ENCODE peak calls at places on chromosomes 2 and 18, in four cellular contexts. M is H9, P is H1, L is IMR-90. A is an unnamed sample.

GRCh38 chr2:152330235-152330866 is 4.6 kb upstream of the FMNL2 start:
- DNase-seq in M (no peak), P (no peak), L (no peak), A (peak)

GRCh38 chr2:71675296-71675695 is 221.9 kb downstream of the DYSF start:
- DNase-seq in L (no peak), M (peak), P (peak), A (no peak)

GRCh38 chr18:21330122-21330701 is 88.2 kb downstream of the GREB1L start:
- DNase-seq in L (no peak), M (no peak), P (no peak), A (peak)

GRCh38 chr18:939167-939566 is 34.5 kb downstream of the ADCYAP1 start:
- DNase-seq in P (no peak), L (no peak), M (no peak), A (peak)

GRCh38 chr2:131004446-131005209 is 88.6 kb downstream of the FAM168B start:
- DNase-seq in M (no peak), L (no peak), P (no peak), A (no peak)

GRCh38 chr18:61731693-61732376 is 161.0 kb downstream of the RNF152 start:
- DNase-seq in P (no peak), L (no peak), M (no peak), A (no peak)

GRCh38 chr2:50395510-50396300 is 636.2 kb downstream of the NRXN1 start:
- DNase-seq in M (no peak), P (no peak), L (no peak), A (peak)

GRCh38 chr2:117571590-117572349 is 242.7 kb upstream of the DDX18 start:
- DNase-seq in P (no peak), M (no peak), L (no peak), A (no peak)

GRCh38 chr2:172698041-172698863 is 37.4 kb upstream of the RAPGEF4 start:
- DNase-seq in L (peak), P (no peak), M (no peak), A (peak)

GRCh38 chr2:24702800-24703199 is 90.4 kb downstream of the PTRHD1 start:
- DNase-seq in M (no peak), P (no peak), L (peak), A (peak)

GRCh38 chr18:8658858-8659485 is 46.4 kb upstream of the MTCL1 start:
- DNase-seq in L (no peak), M (no peak), P (no peak), A (no peak)

GRCh38 chr2:231452799-231453508 is 11.3 kb downstream of the NCL start:
- DNase-seq in M (peak), P (peak), L (no peak), A (peak)

GRCh38 chr18:36177913-36178312 is 9.4 kb upstream of the MOCOS start:
- DNase-seq in L (no peak), M (no peak), P (no peak), A (no peak)

GRCh38 chr18:33839452-33840225 is 261.6 kb downstream of the ASXL3 start:
- DNase-seq in L (peak), P (no peak), M (no peak), A (peak)

GRCh38 chr18:69401475-69402218 is 959 bp downstream of the DOK6 start:
- DNase-seq in M (peak), P (peak), L (peak), A (peak)

GRCh38 chr2:144267209-144267608 is 252.7 kb downstream of the ZEB2 start:
- DNase-seq in L (no peak), P (no peak), M (no peak), A (no peak)

GRCh38 chr2:161150704-161151103 is 9.5 kb upstream of the TANK start:
- DNase-seq in M (no peak), L (no peak), P (no peak), A (no peak)

GRCh38 chr2:20589975-20590703 is 60.8 kb downstream of the HS1BP3 start:
- DNase-seq in M (no peak), L (peak), P (no peak), A (no peak)

GRCh38 chr2:182064024-182064880 is 78.6 kb downstream of the PPP1R1C start:
- DNase-seq in M (no peak), L (peak), P (no peak), A (no peak)

GRCh38 chr2:230627806-230628724 is 84.6 kb upstream of the CAB39 start:
- DNase-seq in P (no peak), M (no peak), L (peak), A (peak)

GRCh38 chr2:56671973-56672569 is 488.3 kb downstream of the CCDC85A start:
- DNase-seq in P (no peak), L (no peak), M (peak), A (peak)

GRCh38 chr2:121472465-121472993 is 58.2 kb upstream of the RNU4ATAC start:
- DNase-seq in M (no peak), P (no peak), L (no peak), A (peak)

GRCh38 chr2:219521066-219521880 is 7.0 kb downstream of the ASIC4 start:
- DNase-seq in L (peak), M (peak), P (peak), A (peak)

GRCh38 chr2:62344472-62344871 is 148.6 kb downstream of the B3GNT2 start:
- DNase-seq in P (no peak), M (no peak), L (no peak), A (no peak)

GRCh38 chr2:207156451-207157161 is 9.1 kb downstream of the KLF7 start:
- DNase-seq in P (no peak), L (no peak), M (no peak), A (no peak)

GRCh38 chr2:227238242-227239237 is 74.1 kb downstream of the COL4A3 start:
- DNase-seq in L (peak), P (peak), M (peak), A (peak)

GRCh38 chr18:28398491-28398890 is 221.6 kb upstream of the CDH2 start:
- DNase-seq in M (no peak), L (no peak), P (no peak), A (no peak)

GRCh38 chr2:11808016-11808400 is 61.6 kb downstream of the LPIN1 start:
- DNase-seq in L (no peak), P (no peak), M (no peak), A (no peak)

GRCh38 chr2:229044581-229044980 is 226.5 kb downstream of the PID1 start:
- DNase-seq in P (no peak), L (no peak), M (no peak), A (no peak)

GRCh38 chr2:177165103-177165583 is 47.5 kb upstream of the HNRNPA3 start:
- DNase-seq in M (no peak), P (no peak), L (peak), A (peak)

GRCh38 chr18:616380-616995 is 19.7 kb downstream of the CLUL1 start:
- DNase-seq in L (peak), M (no peak), P (no peak), A (peak)

GRCh38 chr2:226352941-226353558 is 446.6 kb downstream of the IRS1 start:
- DNase-seq in M (no peak), P (no peak), L (no peak), A (no peak)

GRCh38 chr18:58970943-58971799 is 106.5 kb downstream of the ZNF532 start:
- DNase-seq in L (no peak), P (no peak), M (no peak), A (no peak)

GRCh38 chr2:27808984-27809383 is 37.5 kb downstream of the MRPL33 start:
- DNase-seq in P (no peak), M (no peak), L (no peak), A (no peak)

GRCh38 chr2:136000502-136000901 is 15.1 kb upstream of the DARS1 start:
- DNase-seq in P (no peak), L (no peak), M (no peak), A (no peak)

GRCh38 chr2:96142217-96143113 is 2.8 kb downstream of the DUSP2 start:
- DNase-seq in M (peak), L (no peak), P (peak), A (no peak)

GRCh38 chr2:175630319-175631246 is 371.5 kb downstream of the LNPK start:
- DNase-seq in L (no peak), P (no peak), M (no peak), A (no peak)

GRCh38 chr2:108927936-108928659 is 60.9 kb downstream of the EDAR start:
- DNase-seq in L (peak), P (no peak), M (peak), A (peak)

GRCh38 chr2:156411835-156412234 is 24.3 kb upstream of the GPD2 start:
- DNase-seq in P (no peak), M (no peak), L (no peak), A (no peak)

GRCh38 chr18:13389491-13390131 is 171.1 kb downstream of the LDLRAD4 start:
- DNase-seq in L (no peak), M (no peak), P (peak), A (no peak)

GRCh38 chr18:13388586-13389490 is 170.3 kb downstream of the LDLRAD4 start:
- DNase-seq in P (peak), M (no peak), L (no peak), A (no peak)

GRCh38 chr18:13390196-13390595 is 171.6 kb downstream of the LDLRAD4 start:
- DNase-seq in L (no peak), P (peak), M (no peak), A (no peak)

GRCh38 chr18:13392029-13392750 is 173.6 kb downstream of the LDLRAD4 start:
- DNase-seq in L (no peak), P (peak), M (no peak), A (no peak)

DNA sequence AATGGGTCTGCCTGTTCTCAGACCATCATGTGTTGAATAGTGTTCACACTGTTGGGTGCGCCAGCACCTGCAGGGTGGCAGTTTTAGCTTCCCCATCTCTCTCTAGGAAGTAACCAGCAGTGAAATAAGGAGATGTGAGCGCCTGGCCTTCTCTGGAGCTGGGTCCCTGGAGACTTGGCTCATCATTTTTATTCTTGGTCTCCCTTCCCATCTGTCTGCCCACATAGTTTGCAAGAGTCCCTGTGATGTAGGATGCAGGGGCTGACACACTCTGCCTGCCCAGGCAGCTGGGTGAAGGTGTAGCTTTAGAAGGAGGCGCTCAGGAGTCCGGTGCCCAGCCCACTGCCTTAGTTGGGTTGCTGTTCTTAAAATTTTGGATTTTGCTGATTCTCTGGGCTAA is 172.2 kb downstream of the LDLRAD4 start:
- DNase-seq in M (no peak), P (no peak), L (no peak), A (no peak)
- H3K56ac ChIP-seq in M (no peak), P (no peak), L (no peak), A (no peak)

GRCh38 chr18:79606621-79607331 is 72.8 kb upstream of the CTDP1 start:
- DNase-seq in P (no peak), L (no peak), M (no peak), A (no peak)
- H2BK15ac ChIP-seq in P (no peak), L (no peak), M (no peak), A (no peak)

GRCh38 chr2:203999844-204000243 is 63.3 kb downstream of the ICOS start:
- DNase-seq in L (no peak), P (no peak), M (no peak), A (no peak)
- H3K56ac ChIP-seq in L (no peak), P (no peak), M (no peak), A (no peak)

DNA sequence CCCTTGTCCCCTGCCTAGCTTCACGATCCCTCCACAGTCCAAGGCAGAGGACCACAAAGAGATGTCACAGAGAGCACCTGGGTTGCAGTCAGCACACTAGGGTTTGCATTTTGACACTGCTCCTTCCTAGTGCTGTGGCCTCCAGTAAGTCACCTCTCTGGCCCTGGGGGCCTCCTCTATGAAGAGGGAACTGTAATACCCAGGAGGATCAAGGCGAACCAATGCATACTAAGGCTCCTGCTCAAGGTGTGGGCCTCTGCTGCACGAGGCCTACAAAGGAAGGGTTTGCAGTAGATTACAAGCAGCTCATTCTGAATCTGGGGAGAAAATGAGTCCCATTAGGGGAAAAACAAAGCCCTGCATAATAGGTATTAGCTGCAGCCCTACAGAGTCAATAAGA is 72.3 kb upstream of the FZD7 start:
- DNase-seq in P (no peak), M (no peak), L (no peak), A (no peak)
- H2BK15ac ChIP-seq in P (no peak), M (no peak), L (no peak), A (no peak)

DNA sequence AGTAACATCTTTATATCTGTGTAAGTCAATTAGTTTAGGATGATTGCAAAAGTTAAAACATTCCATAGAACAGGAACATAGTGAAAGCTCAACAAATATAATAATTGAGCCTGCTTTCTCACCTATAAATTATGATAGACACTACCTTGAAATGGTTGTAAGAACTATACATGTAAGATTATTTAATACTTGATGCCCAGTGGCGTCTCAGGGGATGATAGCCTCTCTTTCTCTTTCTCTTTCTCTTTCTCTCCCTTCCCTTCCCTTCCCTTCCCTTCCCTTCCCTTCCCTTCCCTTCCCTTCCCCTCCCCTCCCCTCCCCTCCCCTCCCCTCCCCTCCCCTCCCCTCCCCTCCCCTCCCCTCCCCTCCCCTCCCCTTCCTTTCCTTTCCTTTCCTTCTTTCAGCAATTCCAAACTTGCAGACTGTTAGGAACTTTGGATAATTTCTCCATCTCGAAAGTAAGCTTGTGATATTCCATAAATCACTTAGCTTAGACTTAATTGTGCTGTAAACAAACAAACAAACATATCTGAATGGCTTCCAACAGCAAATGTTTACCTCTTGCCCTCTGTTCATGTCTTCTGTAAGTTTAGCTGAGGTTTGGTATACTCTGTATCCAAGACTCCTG is 1102.7 kb downstream of the TSN start:
- DNase-seq in P (no peak), M (no peak), L (no peak), A (no peak)
- H3K56ac ChIP-seq in P (no peak), M (no peak), L (no peak), A (no peak)

DNA sequence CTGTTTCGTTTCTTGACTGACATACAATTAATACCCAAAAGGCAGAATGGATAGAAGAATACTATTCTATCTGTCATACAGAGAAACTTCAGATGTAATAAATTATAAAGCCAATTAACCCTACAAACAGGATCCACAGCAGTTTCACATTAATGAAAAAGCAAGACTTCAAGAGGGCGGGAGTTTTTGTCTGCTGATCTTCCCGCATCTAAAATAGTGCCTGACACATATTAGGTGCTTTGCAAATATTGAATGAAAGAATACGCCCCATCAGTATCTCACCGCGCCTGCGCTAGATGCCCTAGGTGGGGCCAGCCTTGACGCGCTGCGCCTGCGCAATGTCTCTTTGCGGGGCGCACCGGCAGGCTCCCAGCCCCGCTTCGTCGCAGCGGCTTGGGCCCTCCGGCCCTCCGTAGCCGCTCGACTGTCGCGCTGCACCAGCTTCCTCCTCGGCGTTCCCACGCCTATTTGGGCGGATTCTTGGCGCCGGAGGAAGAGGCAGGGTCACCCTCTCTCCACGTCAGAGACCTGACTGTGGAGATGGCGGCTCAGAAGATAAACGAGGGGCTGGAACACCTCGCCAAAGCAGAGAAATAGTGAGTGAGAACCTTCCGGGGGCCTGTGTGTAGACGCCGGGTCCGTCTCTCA is at the start of gene NAPG:
- DNase-seq in M (peak), P (peak), L (peak), A (peak)
- H2BK15ac ChIP-seq in M (no peak), P (no peak), L (peak), A (no peak)

GRCh38 chr2:40164736-40165502 is 287.0 kb downstream of the SLC8A1 start:
- DNase-seq in P (no peak), M (no peak), L (no peak), A (no peak)

GRCh38 chr2:40165503-40165867 is 286.4 kb downstream of the SLC8A1 start:
- DNase-seq in P (no peak), M (no peak), L (peak), A (no peak)

GRCh38 chr2:40169430-40169829 is 282.5 kb downstream of the SLC8A1 start:
- DNase-seq in P (no peak), M (no peak), L (peak), A (no peak)

GRCh38 chr2:40168546-40168945 is 283.3 kb downstream of the SLC8A1 start:
- DNase-seq in L (no peak), M (no peak), P (no peak), A (no peak)

GRCh38 chr2:40168032-40168431 is 283.9 kb downstream of the SLC8A1 start:
- DNase-seq in P (no peak), L (no peak), M (no peak), A (peak)
- H3K56ac ChIP-seq in P (no peak), L (no peak), M (no peak), A (no peak)

GRCh38 chr2:26574900-26575560 is 66.1 kb downstream of the CIB4 start:
- DNase-seq in M (no peak), P (no peak), L (no peak), A (no peak)
- H2BK15ac ChIP-seq in M (no peak), P (no peak), L (no peak), A (no peak)